ENCODE peak calls at places on chromosomes 1 and 21, in ten cellular contexts. J, U, R, T, H, M, C, F, E and P are unnamed samples.

GRCh38 chr1:121586369-121587229 is 401.8 kb downstream of the SRGAP2C start:
- DNase-seq in J (no peak), U (peak; percentile 42), R (peak; percentile 1), T (no peak), H (no peak), M (no peak), C (no peak), F (no peak), E (no peak), P (no peak)

GRCh38 chr1:118335372-118335771 is 150.3 kb upstream of the SPAG17 start:
- DNase-seq in J (peak; percentile 83), U (peak; percentile 84), R (no peak), T (no peak), H (peak; percentile 26), M (no peak), C (peak; percentile 67), F (peak; percentile 52), E (peak; percentile 62), P (peak; percentile 62)

GRCh38 chr1:96281491-96281890 is 440.1 kb upstream of the PTBP2 start:
- DNase-seq in J (peak; percentile 23), U (no peak), R (no peak), T (no peak), H (no peak), M (no peak), C (no peak), F (no peak), E (peak; percentile 36), P (no peak)

GRCh38 chr1:67281246-67281645 is 26.4 kb upstream of the IL12RB2 start:
- DNase-seq in J (no peak), U (no peak), R (no peak), T (no peak), H (no peak), M (no peak), C (no peak), F (no peak), E (no peak), P (no peak)

GRCh38 chr1:182833271-182833670 is 5.9 kb upstream of the DHX9 start:
- DNase-seq in J (no peak), U (peak; percentile 82), R (no peak), T (no peak), H (no peak), M (no peak), C (no peak), F (no peak), E (peak; percentile 54), P (peak; percentile 72)

GRCh38 chr21:37335053-37335452 is 31.5 kb upstream of the DYRK1A start:
- DNase-seq in J (no peak), U (no peak), R (no peak), T (no peak), H (no peak), M (no peak), C (no peak), F (no peak), E (no peak), P (no peak)

GRCh38 chr1:165144757-165145397 is 211.6 kb downstream of the LMX1A start:
- DNase-seq in J (peak; percentile 61), U (peak; percentile 67), R (peak; percentile 50), T (no peak), H (peak; percentile 32), M (no peak), C (peak; percentile 12), F (peak; percentile 42), E (peak; percentile 74), P (peak; percentile 81)

GRCh38 chr1:208119225-208119606 is 125.0 kb downstream of the PLXNA2 start:
- DNase-seq in J (no peak), U (no peak), R (peak; percentile 15), T (no peak), H (no peak), M (no peak), C (no peak), F (no peak), E (no peak), P (no peak)

DNA sequence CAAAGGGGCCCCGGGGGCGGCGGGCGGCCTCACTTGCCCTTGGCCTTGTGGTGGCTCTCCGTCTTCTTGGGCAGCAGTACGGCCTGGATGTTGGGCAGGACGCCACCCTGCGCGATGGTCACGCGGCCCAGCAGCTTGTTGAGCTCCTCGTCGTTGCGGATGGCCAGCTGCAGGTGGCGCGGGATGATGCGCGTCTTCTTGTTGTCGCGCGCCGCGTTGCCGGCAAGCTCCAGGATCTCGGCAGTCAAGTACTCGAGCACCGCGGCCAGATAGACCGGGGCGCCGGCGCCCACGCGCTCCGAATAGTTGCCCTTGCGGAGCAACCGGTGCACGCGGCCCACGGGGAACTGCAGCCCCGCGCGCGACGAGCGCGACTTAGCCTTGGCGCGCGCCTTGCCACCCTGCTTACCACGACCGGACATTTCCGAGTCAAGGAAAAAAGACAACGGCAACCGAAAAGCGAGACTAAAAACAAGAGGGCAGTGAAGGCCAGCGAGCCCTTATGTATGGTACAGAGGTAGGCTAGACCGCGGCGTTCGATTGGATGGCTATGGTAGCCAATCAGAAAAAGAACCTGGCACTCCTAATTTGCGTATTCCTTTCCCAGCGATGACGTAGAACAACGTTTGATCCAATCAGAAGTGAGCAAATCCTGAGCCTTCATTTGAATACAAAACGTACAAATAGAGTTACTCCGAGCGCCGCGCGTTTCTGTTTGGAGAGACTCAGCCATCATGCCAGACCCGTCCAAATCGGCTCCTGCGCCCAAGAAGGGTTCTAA is 29.6 kb upstream of the RNF187 start:
- DNase-seq in J (peak; percentile 98), U (peak; percentile 99), R (no peak), T (peak; percentile 71), H (peak; percentile 92), M (peak; percentile 96), C (peak; percentile 92), F (peak; percentile 99), E (peak; percentile 99), P (peak; percentile 100)
- TF ChIP-seq CTCF in J (peak; percentile 26), U (peak; percentile 30), R (no peak), T (no peak), H (peak; percentile 20), M (no peak), C (peak; percentile 43), F (peak; percentile 57), E (peak; percentile 42), P (peak; percentile 52)

GRCh38 chr21:44067011-44067839 is 40.0 kb upstream of the PWP2 start:
- DNase-seq in J (no peak), U (peak; percentile 9), R (no peak), T (no peak), H (no peak), M (peak; percentile 37), C (no peak), F (no peak), E (peak; percentile 34), P (no peak)
- TF ChIP-seq CTCF in J (no peak), U (no peak), R (no peak), T (no peak), H (no peak), M (no peak), C (no peak), F (peak; percentile 31), E (no peak), P (no peak)

DNA sequence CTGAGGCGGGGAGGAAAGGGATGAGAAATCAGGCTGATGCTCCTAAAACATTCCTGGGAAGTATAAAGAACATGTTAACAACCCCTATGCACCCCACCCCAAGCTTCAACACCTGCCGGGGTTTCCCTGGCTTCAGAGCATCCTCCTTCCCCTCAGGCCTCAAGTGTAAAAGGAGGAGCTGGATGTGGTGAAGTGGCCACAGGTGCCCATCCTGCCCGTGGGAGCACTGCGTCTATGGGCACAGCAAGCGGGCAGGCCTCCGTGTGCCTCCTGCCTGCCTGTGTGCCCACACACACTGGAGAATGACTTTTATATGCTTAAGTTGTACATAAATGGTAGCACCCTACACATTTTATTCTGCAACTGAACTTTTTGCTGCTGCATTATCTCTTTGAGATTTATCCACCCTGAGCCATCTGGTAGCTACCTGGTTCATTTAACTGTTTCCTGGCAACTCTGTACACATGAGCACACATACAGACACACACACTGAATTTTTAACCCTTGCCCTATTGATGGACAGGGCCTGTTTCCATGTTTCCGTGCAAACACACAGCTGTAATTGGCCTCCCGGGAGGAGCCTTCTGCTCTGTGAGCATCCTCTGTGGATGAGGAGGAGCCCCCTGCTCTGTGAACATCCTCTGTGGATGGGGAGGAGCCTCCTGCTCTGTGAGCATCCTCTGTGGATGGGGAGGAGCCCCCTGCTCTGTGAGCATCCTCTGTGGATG is 13.4 kb upstream of the FTCD start:
- DNase-seq in J (no peak), U (no peak), R (no peak), T (no peak), H (no peak), M (peak; percentile 58), C (no peak), F (no peak), E (no peak), P (no peak)
- TF ChIP-seq CTCF in J (no peak), U (no peak), R (no peak), T (no peak), H (no peak), M (no peak), C (no peak), F (no peak), E (no peak), P (no peak)

GRCh38 chr1:64896546-64896945 is 69.8 kb downstream of the JAK1 start:
- DNase-seq in J (no peak), U (peak; percentile 29), R (no peak), T (no peak), H (no peak), M (no peak), C (no peak), F (no peak), E (no peak), P (no peak)

GRCh38 chr1:64895500-64895899 is 70.8 kb downstream of the JAK1 start:
- DNase-seq in J (no peak), U (no peak), R (peak; percentile 90), T (no peak), H (peak; percentile 56), M (no peak), C (no peak), F (peak; percentile 35), E (no peak), P (no peak)

GRCh38 chr1:64893921-64894320 is 72.4 kb downstream of the JAK1 start:
- DNase-seq in J (no peak), U (no peak), R (no peak), T (no peak), H (no peak), M (no peak), C (no peak), F (no peak), E (no peak), P (no peak)

GRCh38 chr1:64892576-64893573 is 73.5 kb downstream of the JAK1 start:
- DNase-seq in J (no peak), U (no peak), R (no peak), T (no peak), H (peak; percentile 13), M (no peak), C (no peak), F (no peak), E (peak; percentile 51), P (peak; percentile 24)

DNA sequence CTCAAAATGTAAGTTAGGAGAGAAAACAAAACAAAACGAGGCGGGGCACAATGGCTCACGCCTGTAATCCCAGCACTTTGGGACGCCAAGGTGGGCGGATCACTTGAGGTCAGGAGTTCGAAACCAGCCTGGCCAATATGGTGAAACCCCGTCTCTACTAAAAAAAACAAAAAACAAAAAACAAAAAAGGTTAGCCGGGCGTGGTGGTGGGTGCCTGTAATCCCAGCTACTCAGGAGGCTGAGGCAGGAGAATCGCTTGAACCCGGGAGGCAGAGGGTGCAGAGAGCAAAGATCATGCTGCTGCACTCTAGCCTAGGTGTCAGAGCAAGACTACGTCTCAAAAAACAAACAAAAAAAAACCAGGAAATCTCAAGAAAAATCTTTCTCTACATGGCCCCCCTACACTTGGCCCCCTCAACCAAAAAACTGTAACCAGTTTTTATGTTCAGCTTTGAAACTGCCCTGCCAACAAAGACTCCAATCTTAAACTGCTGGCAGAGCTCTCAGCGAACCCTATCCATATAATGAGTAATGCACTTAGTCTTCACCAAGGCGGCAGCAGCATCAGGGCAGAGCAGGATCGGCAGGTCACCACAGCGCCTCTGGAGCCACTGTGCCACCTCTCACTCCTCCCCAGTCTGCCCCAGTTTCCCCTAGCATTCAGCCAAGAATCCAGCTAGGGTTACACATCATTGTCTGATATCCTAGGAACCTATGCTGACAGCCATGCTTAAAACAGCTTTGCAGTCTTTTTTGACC is 71.7 kb downstream of the JAK1 start:
- DNase-seq in J (no peak), U (peak; percentile 5), R (peak; percentile 11), T (no peak), H (no peak), M (no peak), C (no peak), F (no peak), E (no peak), P (no peak)
- TF ChIP-seq CTCF in J (no peak), U (no peak), R (no peak), T (no peak), H (no peak), M (no peak), C (no peak), F (no peak), E (no peak), P (no peak)